ENCODE peak calls at places on chromosomes 5 and 9, in seven cellular contexts. N, A, V, E, U, J and Z are unnamed samples.

GRCh38 chr9:110065527-110065926 is 142.4 kb downstream of the C9orf152 start:
- DNase-seq in N (no peak), J (no peak), U (no peak), A (no peak), V (no peak), E (no peak), Z (no peak)

GRCh38 chr5:42784132-42784531 is 27.5 kb downstream of the CCDC152 start:
- DNase-seq in A (no peak), N (no peak), U (no peak), E (no peak), V (no peak), J (no peak), Z (no peak)

GRCh38 chr5:133397986-133398645 is 214.2 kb downstream of the FSTL4 start:
- DNase-seq in N (no peak), U (no peak), V (no peak), E (no peak), A (no peak), J (no peak), Z (no peak)

GRCh38 chr5:10724799-10725507 is 36.1 kb downstream of the DAP start:
- DNase-seq in E (peak; percentile 86), V (no peak), A (peak; percentile 39), U (peak; percentile 76), N (peak; percentile 75), J (no peak), Z (no peak)

GRCh38 chr9:98962861-98963260 is 19.2 kb downstream of the COL15A1 start:
- DNase-seq in V (peak; percentile 26), U (no peak), N (no peak), J (no peak), E (no peak), A (no peak), Z (no peak)

GRCh38 chr5:148972958-148973357 is 89.9 kb downstream of the SH3TC2 start:
- DNase-seq in J (no peak), U (peak; percentile 13), N (peak; percentile 49), V (no peak), A (no peak), E (no peak), Z (no peak)

GRCh38 chr9:110027624-110028023 is 180.3 kb downstream of the C9orf152 start:
- DNase-seq in N (no peak), J (no peak), V (no peak), U (peak; percentile 79), E (no peak), A (no peak), Z (no peak)

GRCh38 chr9:116368680-116369079 is 215.1 kb downstream of the PAPPA start:
- DNase-seq in J (no peak), U (no peak), E (no peak), N (no peak), V (no peak), A (no peak), Z (no peak)

GRCh38 chr5:138706655-138707480 is 46.4 kb upstream of the CTNNA1 start:
- DNase-seq in U (no peak), N (no peak), J (no peak), A (no peak), V (no peak), E (no peak), Z (no peak)

GRCh38 chr5:83927140-83927733 is 206.6 kb upstream of the HAPLN1 start:
- DNase-seq in U (peak; percentile 41), J (peak; percentile 79), N (peak; percentile 57), E (peak; percentile 27), V (peak; percentile 79), A (peak; percentile 12), Z (no peak)

GRCh38 chr9:98445576-98445975 is 190.1 kb upstream of the TBC1D2 start:
- DNase-seq in E (no peak), V (no peak), N (no peak), A (no peak), J (no peak), U (no peak), Z (no peak)

GRCh38 chr5:109329296-109330252 is 80.2 kb downstream of the PJA2 start:
- DNase-seq in A (no peak), V (no peak), J (no peak), U (no peak), N (no peak), E (no peak), Z (no peak)

GRCh38 chr9:114017741-114018715 is 60.1 kb downstream of the AMBP start:
- DNase-seq in J (no peak), A (no peak), N (no peak), U (no peak), V (no peak), E (no peak), Z (no peak)

GRCh38 chr5:56585973-56586740 is 229.2 kb upstream of the MAP3K1 start:
- DNase-seq in J (no peak), E (no peak), N (no peak), U (no peak), A (no peak), V (no peak), Z (no peak)

GRCh38 chr5:150502106-150502505 is 5.8 kb upstream of the NDST1 start:
- DNase-seq in E (no peak), N (no peak), U (no peak), A (no peak), V (peak; percentile 99), J (no peak), Z (no peak)

GRCh38 chr5:10585120-10585915 is 21.4 kb downstream of the ANKRD33B start:
- DNase-seq in V (no peak), J (no peak), E (no peak), N (no peak), A (no peak), U (no peak), Z (no peak)

GRCh38 chr5:77852514-77853352 is 76.6 kb upstream of the TBCA start:
- DNase-seq in A (peak; percentile 87), N (no peak), U (no peak), J (peak; percentile 49), E (no peak), V (no peak), Z (peak; percentile 80)

GRCh38 chr5:63854076-63854475 is 108.2 kb downstream of the HTR1A start:
- DNase-seq in E (no peak), V (no peak), A (no peak), N (no peak), J (no peak), U (no peak), Z (no peak)

GRCh38 chr9:108108802-108109448 is 619.4 kb upstream of the KLF4 start:
- DNase-seq in V (no peak), E (peak; percentile 49), A (no peak), U (peak; percentile 52), J (no peak), N (no peak), Z (no peak)

DNA sequence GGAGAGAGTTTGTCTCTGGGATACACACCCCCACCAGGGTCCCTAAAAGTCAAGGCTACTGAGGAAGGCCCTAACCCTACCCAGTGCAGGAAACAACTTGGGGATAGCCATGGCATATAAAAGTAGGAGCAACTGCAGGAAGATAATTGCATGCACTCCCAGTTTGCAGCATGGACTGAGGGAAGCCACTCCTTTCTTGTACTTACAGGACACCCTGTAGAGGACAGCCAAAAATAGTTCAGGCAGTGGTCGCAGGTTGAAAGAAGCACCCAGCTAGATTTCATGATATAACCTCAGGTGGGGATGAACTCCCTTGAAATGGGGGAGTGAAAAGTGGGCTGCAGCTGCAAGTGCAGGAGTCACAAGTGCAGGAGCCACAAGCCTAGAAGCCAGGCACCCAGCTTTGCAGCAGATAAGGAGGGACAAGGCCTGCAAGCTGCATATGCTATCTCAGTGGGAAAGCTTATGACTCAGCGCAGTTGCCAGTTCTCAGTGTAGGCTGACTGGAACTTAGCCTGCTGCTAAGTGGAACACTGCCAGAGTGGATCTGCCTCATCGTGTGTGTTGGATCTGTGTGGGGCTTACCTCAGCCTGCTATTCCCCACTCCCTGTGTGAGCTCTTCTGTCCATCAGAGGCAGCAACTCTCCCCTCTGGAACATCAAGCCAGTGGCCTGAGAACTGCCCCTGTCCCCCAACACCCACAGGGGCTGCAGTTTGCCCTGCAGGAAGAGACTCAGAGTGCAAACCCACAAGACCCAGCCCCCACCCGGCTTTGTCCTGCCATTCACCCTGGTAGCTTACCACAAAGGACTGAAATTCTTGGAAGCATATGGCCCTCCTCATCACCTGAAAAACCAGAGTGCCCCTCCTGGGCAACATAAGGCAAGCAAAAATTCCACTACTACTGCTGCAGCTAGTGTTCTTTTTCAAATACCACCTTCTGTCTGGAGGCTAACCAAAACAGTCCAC is 42.7 kb downstream of the CYLC2 start:
- DNase-seq in N (no peak), U (no peak), V (no peak), J (no peak), E (no peak), A (no peak), Z (no peak)
- TF ChIP-seq JUND in N (no peak), U (no peak), V (no peak), J (no peak), E (no peak), A (no peak), Z (no peak)

GRCh38 chr5:117769877-117770276 is 1195.3 kb upstream of the SEMA6A start:
- DNase-seq in A (no peak), J (no peak), E (no peak), V (no peak), N (no peak), U (no peak), Z (no peak)
- TF ChIP-seq JUND in A (no peak), J (no peak), E (no peak), V (no peak), N (no peak), U (no peak), Z (no peak)

DNA sequence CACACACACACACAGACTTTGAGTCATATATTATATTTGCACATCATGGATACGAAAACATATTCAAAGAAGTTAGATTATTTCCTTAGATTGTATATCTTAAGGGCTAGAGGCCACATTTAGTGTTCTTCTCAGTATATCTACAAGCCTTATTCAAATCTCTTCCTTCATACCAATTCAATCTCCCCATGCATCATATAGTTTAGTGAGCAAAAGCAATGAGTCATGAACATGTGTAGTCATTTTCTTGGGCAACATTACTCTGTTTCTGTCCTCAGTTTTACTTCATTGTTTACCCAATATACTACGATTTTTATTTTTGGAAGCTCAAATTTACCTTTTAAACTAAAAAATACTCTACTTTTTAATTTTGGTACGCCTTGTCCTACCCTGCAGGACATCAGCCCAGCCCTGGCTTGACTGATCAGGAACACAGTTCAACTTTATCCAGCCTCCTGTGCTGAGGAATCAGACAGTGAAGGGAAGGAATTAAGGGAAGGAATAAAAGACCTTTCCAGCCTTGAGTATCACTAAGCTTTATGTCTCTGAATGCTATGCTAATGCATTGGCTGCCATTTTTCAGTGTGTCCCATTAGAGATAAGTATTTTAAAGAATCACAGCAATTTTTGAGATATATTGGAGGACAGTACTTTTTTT is 101.7 kb upstream of the FST start:
- DNase-seq in V (no peak), J (no peak), A (no peak), E (no peak), U (no peak), N (no peak), Z (no peak)
- TF ChIP-seq JUND in V (no peak), J (no peak), A (peak; percentile 93), E (no peak), U (no peak), N (no peak), Z (no peak)

GRCh38 chr9:76667521-76667957 is 96.7 kb upstream of the PCA3 start:
- DNase-seq in U (no peak), E (no peak), N (no peak), A (no peak), J (no peak), V (no peak), Z (no peak)

GRCh38 chr9:76665458-76665857 is 98.8 kb upstream of the PCA3 start:
- DNase-seq in E (no peak), A (no peak), N (no peak), V (no peak), U (no peak), J (no peak), Z (no peak)

GRCh38 chr9:76664120-76664519 is 100.1 kb upstream of the PCA3 start:
- DNase-seq in J (no peak), U (no peak), V (no peak), E (no peak), A (no peak), N (no peak), Z (no peak)

GRCh38 chr9:76658510-76659231 is 105.6 kb upstream of the PCA3 start:
- DNase-seq in N (peak; percentile 26), A (no peak), U (peak; percentile 38), V (peak; percentile 65), E (peak; percentile 7), J (no peak), Z (no peak)

GRCh38 chr9:76662476-76663281 is 101.6 kb upstream of the PCA3 start:
- DNase-seq in U (no peak), N (no peak), J (no peak), A (no peak), V (peak; percentile 14), E (no peak), Z (no peak)
- TF ChIP-seq JUND in U (no peak), N (no peak), J (no peak), A (no peak), V (no peak), E (no peak), Z (no peak)